ENCODE peak calls at places on chromosomes 16 and 17, in five cellular contexts. P, H, O, J and U are unnamed samples.

GRCh38 chr16:70253291-70254094 is 1.8 kb upstream of the EXOSC6 start:
- DNase-seq in P (no peak), H (no peak), O (peak; percentile 47), J (peak; percentile 50), U (no peak)

GRCh38 chr17:43581581-43581980 is 35.4 kb upstream of the ETV4 start:
- DNase-seq in P (no peak), H (no peak), O (no peak), J (no peak), U (no peak)

GRCh38 chr16:67163164-67163902 is 1.2 kb upstream of the HSF4 start:
- DNase-seq in P (peak; percentile 72), H (no peak), O (peak; percentile 71), J (no peak), U (peak; percentile 32)

GRCh38 chr17:67912088-67912487 is 84.2 kb downstream of the C17orf58 start:
- DNase-seq in P (no peak), H (no peak), O (no peak), J (no peak), U (no peak)

GRCh38 chr17:29615492-29616299 is 7.0 kb downstream of the CORO6 start:
- DNase-seq in P (peak; percentile 86), H (peak; percentile 84), O (peak; percentile 90), J (peak; percentile 85), U (peak; percentile 90)

GRCh38 chr17:79811036-79811887 is 14.4 kb upstream of the CBX8 start:
- DNase-seq in P (no peak), H (no peak), O (peak; percentile 56), J (peak; percentile 72), U (no peak)

GRCh38 chr17:73323622-73324455 is 12.0 kb upstream of the CDC42EP4 start:
- DNase-seq in P (no peak), H (peak; percentile 24), O (no peak), J (no peak), U (no peak)

GRCh38 chr17:52106638-52107261 is 51.8 kb downstream of the CA10 start:
- DNase-seq in P (no peak), H (no peak), O (peak; percentile 39), J (peak; percentile 43), U (no peak)

GRCh38 chr17:3972281-3972731 is 8.1 kb upstream of the ATP2A3 start:
- DNase-seq in P (no peak), H (no peak), O (peak; percentile 27), J (no peak), U (no peak)

GRCh38 chr17:75765981-75766380 is 989 bp upstream of the GALK1 start:
- DNase-seq in P (no peak), H (no peak), O (no peak), J (no peak), U (no peak)

GRCh38 chr16:69709456-69710084 is 16.8 kb downstream of the NQO1 start:
- DNase-seq in P (no peak), H (no peak), O (peak; percentile 70), J (peak; percentile 78), U (no peak)

GRCh38 chr17:60664022-60664421 is 13.6 kb upstream of the BCAS3 start:
- DNase-seq in P (no peak), H (no peak), O (no peak), J (no peak), U (no peak)

GRCh38 chr17:50278526-50279180 is 4.4 kb downstream of the TMEM92 start:
- DNase-seq in P (no peak), H (no peak), O (no peak), J (no peak), U (no peak)

GRCh38 chr16:50315346-50315997 is 49.1 kb downstream of the ADCY7 start:
- DNase-seq in P (no peak), H (no peak), O (no peak), J (no peak), U (no peak)

GRCh38 chr17:4708436-4708835 is 2.0 kb upstream of the ARRB2 start:
- DNase-seq in P (no peak), H (no peak), O (peak; percentile 71), J (peak; percentile 72), U (peak; percentile 31)

GRCh38 chr17:44848961-44849489 is 1.3 kb downstream of the HIGD1B start:
- DNase-seq in P (no peak), H (no peak), O (no peak), J (no peak), U (no peak)

GRCh38 chr17:7217113-7217987 is 2.3 kb downstream of the DLG4 start:
- DNase-seq in P (peak; percentile 52), H (peak; percentile 77), O (peak; percentile 28), J (peak; percentile 68), U (no peak)

GRCh38 chr17:77285594-77286390 is 145.0 kb downstream of the SEC14L1 start:
- DNase-seq in P (peak; percentile 54), H (no peak), O (no peak), J (no peak), U (no peak)

GRCh38 chr16:27102701-27103575 is 36.2 kb downstream of the C16orf82 start:
- DNase-seq in P (no peak), H (no peak), O (no peak), J (no peak), U (no peak)

GRCh38 chr16:19963306-19963705 is 78.7 kb upstream of the GPRC5B start:
- DNase-seq in P (peak; percentile 36), H (peak; percentile 52), O (no peak), J (no peak), U (no peak)

GRCh38 chr17:33369149-33369548 is 76.1 kb upstream of the ASIC2 start:
- DNase-seq in P (no peak), H (no peak), O (no peak), J (no peak), U (no peak)

GRCh38 chr16:89319883-89320716 is 102.6 kb downstream of the ZNF778 start:
- DNase-seq in P (peak; percentile 41), H (peak; percentile 45), O (peak; percentile 41), J (no peak), U (no peak)

GRCh38 chr16:13997933-13998332 is 73.2 kb upstream of the MRTFB start:
- DNase-seq in P (no peak), H (no peak), O (peak; percentile 77), J (peak; percentile 92), U (no peak)

GRCh38 chr17:77572065-77572601 is 386.4 kb upstream of the TNRC6C start:
- DNase-seq in P (no peak), H (no peak), O (no peak), J (no peak), U (no peak)

GRCh38 chr16:8950580-8951077 is 13.1 kb downstream of the USP7 start:
- DNase-seq in P (no peak), H (no peak), O (no peak), J (no peak), U (no peak)

GRCh38 chr17:80498242-80498919 is 22.0 kb upstream of the NPTX1 start:
- DNase-seq in P (no peak), H (no peak), O (no peak), J (peak; percentile 97), U (no peak)

GRCh38 chr17:37286430-37286829 is 89.4 kb upstream of the C17orf78 start:
- DNase-seq in P (no peak), H (no peak), O (no peak), J (no peak), U (no peak)

GRCh38 chr17:45848868-45849535 is 4.3 kb downstream of the SPPL2C start:
- DNase-seq in P (peak; percentile 28), H (no peak), O (no peak), J (no peak), U (no peak)

GRCh38 chr16:85900031-85900792 is 1.2 kb downstream of the IRF8 start:
- DNase-seq in P (no peak), H (no peak), O (no peak), J (peak; percentile 48), U (no peak)

GRCh38 chr16:31480851-31481250 is 2.1 kb upstream of the SLC5A2 start:
- DNase-seq in P (peak; percentile 60), H (no peak), O (no peak), J (no peak), U (no peak)

GRCh38 chr16:67636713-67637112 is 8.2 kb upstream of the CARMIL2 start:
- DNase-seq in P (no peak), H (no peak), O (no peak), J (no peak), U (no peak)

GRCh38 chr16:57892041-57892440 is 78.9 kb downstream of the CNGB1 start:
- DNase-seq in P (no peak), H (no peak), O (no peak), J (no peak), U (no peak)

GRCh38 chr17:40331743-40332641 is 23.0 kb downstream of the RARA start:
- DNase-seq in P (peak; percentile 95), H (peak; percentile 93), O (no peak), J (no peak), U (no peak)

GRCh38 chr16:68355447-68356248 is 44.8 kb downstream of the PRMT7 start:
- DNase-seq in P (no peak), H (no peak), O (no peak), J (no peak), U (no peak)

GRCh38 chr16:35497399-35497798 is 2038.0 kb downstream of the TP53TG3F start:
- DNase-seq in P (no peak), H (no peak), O (no peak), J (no peak), U (no peak)
- H3K9me3 ChIP-seq in P (no peaks in the 10 kb centered on the region), H (no peaks in the 10 kb centered on the region), O (peaks cover 13% of the 10 kb centered on the region), J (no peaks in the 10 kb centered on the region), U (no peaks in the 10 kb centered on the region)

DNA sequence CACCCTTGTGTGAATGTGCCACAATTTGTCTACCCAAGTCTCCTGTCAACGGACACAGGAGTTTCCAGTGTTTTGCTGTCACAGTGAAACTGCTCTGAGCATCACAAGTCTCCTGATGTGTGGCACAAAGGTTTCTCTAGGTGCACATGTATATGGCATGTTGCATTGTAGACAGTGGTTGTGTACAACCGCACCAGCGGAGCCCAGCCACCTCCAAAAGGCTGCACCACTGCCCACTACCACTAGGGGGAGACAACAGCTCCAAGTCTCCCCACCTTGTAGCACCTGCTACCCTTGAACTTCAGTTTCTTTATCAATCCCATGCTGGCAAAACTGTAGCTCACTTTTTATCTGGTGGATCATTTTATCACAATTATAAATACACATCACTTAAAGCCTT is 95.5 kb upstream of the ZNF469 start:
- DNase-seq in P (no peak), H (no peak), O (peak; percentile 43), J (peak; percentile 24), U (no peak)
- H3K9me3 ChIP-seq in P (peaks cover 17% of the 10 kb centered on the region), H (no peaks in the 10 kb centered on the region), O (peaks cover 27% of the 10 kb centered on the region), J (peaks cover 20% of the 10 kb centered on the region), U (no peaks in the 10 kb centered on the region)

DNA sequence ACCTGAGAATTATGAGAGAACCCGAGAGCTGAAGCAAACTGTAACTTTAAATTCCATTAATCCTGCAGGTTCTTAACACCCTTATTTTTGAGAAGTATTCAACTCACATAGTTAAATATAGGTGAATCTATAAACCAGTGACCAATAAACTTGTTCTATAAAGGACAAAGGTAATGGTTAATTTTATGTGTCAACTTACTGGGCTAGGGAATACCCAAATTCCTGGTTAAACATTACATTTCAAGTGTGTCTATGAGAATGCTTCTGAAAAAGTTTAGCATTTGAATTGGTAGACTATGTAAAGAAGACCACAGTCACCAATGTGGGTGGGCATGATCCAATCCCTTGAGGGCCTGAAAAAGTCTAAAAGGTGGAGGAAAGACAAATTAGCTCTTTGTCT is 99.1 kb downstream of the KCNJ2 start:
- DNase-seq in P (no peak), H (no peak), O (no peak), J (no peak), U (no peak)
- H3K9me3 ChIP-seq in P (no peaks in the 10 kb centered on the region), H (no peaks in the 10 kb centered on the region), O (no peaks in the 10 kb centered on the region), J (no peaks in the 10 kb centered on the region), U (no peaks in the 10 kb centered on the region)

GRCh38 chr17:9003355-9004131 is 17.8 kb upstream of the NTN1 start:
- DNase-seq in P (peak; percentile 26), H (no peak), O (no peak), J (no peak), U (no peak)
- H3K9me3 ChIP-seq in P (peaks cover 7% of the 10 kb centered on the region), H (no peaks in the 10 kb centered on the region), O (peaks cover 15% of the 10 kb centered on the region), J (no peaks in the 10 kb centered on the region), U (peaks cover 3% of the 10 kb centered on the region)

GRCh38 chr16:82732461-82732860 is 105.7 kb downstream of the CDH13 start:
- DNase-seq in P (no peak), H (no peak), O (no peak), J (no peak), U (no peak)
- H3K9me3 ChIP-seq in P (peaks cover 20% of the 10 kb centered on the region), H (peaks cover 4% of the 10 kb centered on the region), O (no peaks in the 10 kb centered on the region), J (no peaks in the 10 kb centered on the region), U (no peaks in the 10 kb centered on the region)